ENCODE peak calls at places on chromosomes 13 and 19, in five cellular contexts. One of them, this sample, is unnamed.

GRCh38 chr19:48558018-48558684 is 6.2 kb downstream of the SULT2B1 start:
- DNase-seq in IMR-90: peak
- DNase-seq in neuronal stem cell: no peak
- DNase-seq in H9: peak
- DNase-seq in trophoblast cell: peak
- DNase-seq in this sample: peak

GRCh38 chr19:52991484-52991883 is 22.2 kb upstream of the ERVV-1 start:
- DNase-seq in IMR-90: peak
- DNase-seq in neuronal stem cell: no peak
- DNase-seq in H9: no peak
- DNase-seq in trophoblast cell: peak
- DNase-seq in this sample: peak

GRCh38 chr13:100461309-100462035 is 127.1 kb downstream of the GGACT start:
- DNase-seq in IMR-90: peak
- DNase-seq in neuronal stem cell: peak
- DNase-seq in H9: no peak
- DNase-seq in trophoblast cell: no peak
- DNase-seq in this sample: peak

GRCh38 chr19:30444253-30444671 is 72.1 kb downstream of the ZNF536 start:
- DNase-seq in IMR-90: no peak
- DNase-seq in neuronal stem cell: no peak
- DNase-seq in H9: no peak
- DNase-seq in trophoblast cell: no peak
- DNase-seq in this sample: no peak

GRCh38 chr13:60169239-60170031 is 5.7 kb upstream of the DIAPH3 start:
- DNase-seq in IMR-90: no peak
- DNase-seq in neuronal stem cell: no peak
- DNase-seq in H9: no peak
- DNase-seq in trophoblast cell: no peak
- DNase-seq in this sample: no peak

GRCh38 chr19:42634409-42635232 is 39.9 kb upstream of the CEACAM8 start:
- DNase-seq in IMR-90: peak
- DNase-seq in neuronal stem cell: no peak
- DNase-seq in H9: no peak
- DNase-seq in trophoblast cell: peak
- DNase-seq in this sample: no peak

GRCh38 chr13:40812724-40813445 is 23.5 kb downstream of the SLC25A15 start:
- DNase-seq in IMR-90: peak
- DNase-seq in neuronal stem cell: no peak
- DNase-seq in H9: no peak
- DNase-seq in trophoblast cell: no peak
- DNase-seq in this sample: peak

GRCh38 chr13:45446181-45446580 is 18.6 kb upstream of the COG3 start:
- DNase-seq in IMR-90: peak
- DNase-seq in neuronal stem cell: no peak
- DNase-seq in H9: no peak
- DNase-seq in trophoblast cell: peak
- DNase-seq in this sample: no peak

GRCh38 chr13:51799261-51799660 is 4.7 kb downstream of the DHRS12 start:
- DNase-seq in IMR-90: no peak
- DNase-seq in neuronal stem cell: no peak
- DNase-seq in H9: no peak
- DNase-seq in trophoblast cell: no peak
- DNase-seq in this sample: no peak

GRCh38 chr19:50794074-50794777 is 4.0 kb downstream of the ACP4 start:
- DNase-seq in IMR-90: no peak
- DNase-seq in neuronal stem cell: no peak
- DNase-seq in H9: no peak
- DNase-seq in trophoblast cell: no peak
- DNase-seq in this sample: no peak

GRCh38 chr13:23993439-23993980 is 96.2 kb upstream of the C1QTNF9B start:
- DNase-seq in IMR-90: peak
- DNase-seq in neuronal stem cell: no peak
- DNase-seq in H9: no peak
- DNase-seq in trophoblast cell: no peak
- DNase-seq in this sample: no peak

GRCh38 chr13:89686171-89686570 is 1661.3 kb upstream of the MIR17HG start:
- DNase-seq in IMR-90: no peak
- DNase-seq in neuronal stem cell: no peak
- DNase-seq in H9: no peak
- DNase-seq in trophoblast cell: peak
- DNase-seq in this sample: no peak

GRCh38 chr19:22545751-22546150 is 88.4 kb upstream of the ZNF492 start:
- DNase-seq in IMR-90: no peak
- DNase-seq in neuronal stem cell: no peak
- DNase-seq in H9: no peak
- DNase-seq in trophoblast cell: peak
- DNase-seq in this sample: no peak

GRCh38 chr19:10289167-10289835 is 451 bp upstream of the ICAM5 start:
- DNase-seq in IMR-90: peak
- DNase-seq in neuronal stem cell: no peak
- DNase-seq in H9: peak
- DNase-seq in trophoblast cell: peak
- DNase-seq in this sample: peak

DNA sequence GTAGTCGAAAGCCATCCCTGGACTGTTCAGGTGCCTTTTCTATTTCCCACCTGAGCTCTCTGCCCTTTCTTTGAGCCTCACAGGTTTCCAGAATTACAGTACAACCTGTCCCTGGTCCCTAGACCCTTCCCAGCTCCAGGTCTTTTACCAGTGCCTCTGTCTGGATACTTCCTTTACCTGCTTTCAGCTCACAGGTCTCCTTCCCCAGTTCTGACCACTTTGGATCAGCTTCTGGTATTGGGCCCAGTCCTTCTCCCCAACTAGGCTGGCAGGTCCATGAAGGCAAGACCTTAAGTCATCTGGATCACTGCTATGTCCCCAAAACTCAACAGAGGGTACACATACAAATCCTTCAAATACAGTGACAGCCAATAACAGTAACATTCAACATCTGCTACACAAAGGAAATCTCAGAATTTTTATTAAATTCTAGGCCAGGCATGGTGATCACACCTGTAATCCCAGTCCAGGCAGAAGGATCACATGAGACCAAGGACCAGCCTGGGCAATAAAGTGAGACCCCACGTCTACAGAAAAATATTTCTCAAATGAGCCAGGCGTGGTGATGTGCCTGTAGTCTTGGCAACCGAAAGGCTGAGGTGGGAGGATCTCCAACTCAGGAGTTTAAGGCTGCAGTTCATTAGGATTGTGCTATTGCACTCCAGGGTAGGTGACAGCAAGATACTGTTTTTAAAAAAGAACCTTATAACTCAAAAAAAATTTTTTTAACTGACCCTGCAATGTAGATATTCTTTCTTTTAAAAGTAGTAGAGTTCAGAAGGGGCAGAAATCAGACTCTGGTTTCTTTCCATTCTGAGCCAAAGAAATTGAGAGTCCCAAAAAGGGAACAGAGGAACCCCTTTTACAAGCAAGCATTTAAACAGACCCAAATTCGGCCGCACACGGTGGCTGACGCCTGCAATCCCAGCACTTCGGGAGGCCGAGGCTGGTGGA is 1.3 kb downstream of the RPS16 start:
- DNase-seq in IMR-90: no peak
- DNase-seq in neuronal stem cell: no peak
- DNase-seq in H9: no peak
- DNase-seq in trophoblast cell: no peak
- DNase-seq in this sample: peak
- H3K27ac ChIP-seq in IMR-90: no peak
- H3K27ac ChIP-seq in neuronal stem cell: no peak
- H3K27ac ChIP-seq in H9: peak
- H3K27ac ChIP-seq in trophoblast cell: no peak
- H3K27ac ChIP-seq in this sample: no peak

DNA sequence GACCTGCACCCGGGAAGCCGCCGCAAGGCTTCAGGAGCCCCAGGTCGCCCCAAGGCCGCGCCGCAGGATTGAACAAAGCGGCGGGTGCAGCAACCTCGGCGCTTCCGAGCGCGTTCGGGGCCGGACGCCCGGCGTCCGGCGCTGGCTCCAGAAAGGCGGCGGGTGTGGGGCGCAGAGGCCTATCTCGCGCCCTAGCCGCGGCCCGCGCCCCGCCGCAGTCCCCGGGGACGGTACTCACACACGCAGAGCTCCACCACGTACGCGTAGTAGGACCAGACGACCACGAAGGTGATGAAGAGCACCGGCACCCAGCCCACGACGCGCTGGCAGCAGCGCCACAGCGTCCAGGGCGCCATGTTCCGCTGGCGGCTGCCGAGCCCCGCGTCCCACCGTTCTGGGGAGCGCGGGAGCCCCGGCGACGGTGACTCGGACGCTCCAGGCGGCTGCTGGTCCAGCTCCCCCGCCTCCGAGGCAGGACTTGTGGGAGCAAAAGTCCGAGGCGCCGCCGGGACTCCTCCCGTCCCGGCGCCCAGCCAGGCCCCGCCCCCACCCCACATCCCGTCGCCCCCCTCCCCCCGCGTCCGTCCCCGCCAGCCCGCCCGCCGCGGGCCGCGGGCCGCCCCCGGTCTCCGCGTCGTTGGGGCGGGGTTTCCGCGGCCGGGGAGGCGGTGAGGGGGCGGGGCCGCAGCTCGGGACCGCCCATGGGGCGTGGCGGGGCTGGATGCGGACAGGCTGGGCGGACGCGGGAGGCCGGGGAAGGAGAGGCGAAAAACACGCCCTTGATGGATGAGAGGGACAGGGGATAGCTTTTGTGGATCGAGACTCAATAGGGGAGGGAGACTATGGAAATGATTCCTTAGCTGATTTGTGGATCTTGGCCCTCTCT is at the start of gene ZDHHC20:
- DNase-seq in IMR-90: peak
- DNase-seq in neuronal stem cell: peak
- DNase-seq in H9: peak
- DNase-seq in trophoblast cell: peak
- DNase-seq in this sample: peak
- H3K14ac ChIP-seq in IMR-90: peak
- H3K14ac ChIP-seq in neuronal stem cell: peak
- H3K14ac ChIP-seq in H9: peak
- H3K14ac ChIP-seq in trophoblast cell: peak
- H3K14ac ChIP-seq in this sample: peak

DNA sequence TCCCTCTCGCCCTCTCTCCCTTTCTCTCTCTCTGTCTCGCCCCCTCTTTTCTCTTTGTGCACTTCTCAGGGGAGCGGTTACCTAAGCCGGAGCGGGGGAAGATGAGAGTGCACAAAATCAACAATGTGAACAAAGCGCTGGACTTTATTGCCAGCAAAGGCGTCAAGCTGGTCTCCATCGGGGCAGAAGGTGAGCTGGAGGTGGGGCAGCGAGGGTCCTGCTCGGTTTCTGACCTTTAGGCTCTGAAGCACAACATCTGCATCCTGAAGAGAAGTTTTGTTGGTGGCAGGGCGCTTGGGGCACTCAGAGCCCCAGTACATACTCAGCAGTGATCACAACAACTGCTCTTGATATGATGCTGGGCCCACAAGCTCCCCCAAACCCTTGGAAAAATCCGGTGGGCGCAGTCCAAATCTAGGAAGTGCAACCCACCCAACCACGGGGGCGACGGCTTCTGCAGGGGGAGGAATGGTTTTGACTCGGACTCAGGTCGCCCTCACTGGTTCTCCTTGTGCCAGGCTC is 43.3 kb downstream of the CAPN12 start:
- DNase-seq in IMR-90: no peak
- DNase-seq in neuronal stem cell: no peak
- DNase-seq in H9: no peak
- DNase-seq in trophoblast cell: no peak
- DNase-seq in this sample: no peak
- H3K27ac ChIP-seq in IMR-90: peak
- H3K27ac ChIP-seq in neuronal stem cell: no peak
- H3K27ac ChIP-seq in H9: no peak
- H3K27ac ChIP-seq in trophoblast cell: no peak
- H3K27ac ChIP-seq in this sample: peak

DNA sequence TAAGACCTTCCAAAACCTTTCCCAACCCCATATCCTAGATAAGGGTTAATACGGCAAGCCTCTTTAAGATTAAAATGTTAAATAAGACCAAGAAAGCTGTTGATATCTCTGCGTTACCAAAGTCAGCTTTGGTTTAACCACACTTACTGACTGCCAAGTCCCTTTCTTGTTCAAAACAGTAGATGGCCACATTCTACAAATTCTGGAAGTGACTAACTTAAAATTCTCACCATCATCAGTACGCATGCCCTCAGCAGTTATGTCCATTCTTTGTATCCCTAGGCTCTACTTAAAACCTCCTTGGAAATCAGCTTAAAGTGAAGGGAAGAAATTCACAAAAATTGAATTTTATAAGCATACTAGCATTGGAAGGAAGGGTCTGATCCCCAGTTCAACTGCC is 23.6 kb downstream of the SOHLH2 start:
- DNase-seq in IMR-90: no peak
- DNase-seq in neuronal stem cell: no peak
- DNase-seq in H9: no peak
- DNase-seq in trophoblast cell: peak
- DNase-seq in this sample: no peak
- H3K14ac ChIP-seq in IMR-90: no peak
- H3K14ac ChIP-seq in neuronal stem cell: no peak
- H3K14ac ChIP-seq in H9: no peak
- H3K14ac ChIP-seq in trophoblast cell: no peak
- H3K14ac ChIP-seq in this sample: no peak

GRCh38 chr19:16899566-16900075 is 10.8 kb downstream of the F2RL3 start:
- DNase-seq in IMR-90: no peak
- DNase-seq in neuronal stem cell: no peak
- DNase-seq in H9: peak
- DNase-seq in trophoblast cell: peak
- DNase-seq in this sample: peak
- H3K27ac ChIP-seq in IMR-90: no peak
- H3K27ac ChIP-seq in neuronal stem cell: no peak
- H3K27ac ChIP-seq in H9: no peak
- H3K27ac ChIP-seq in trophoblast cell: no peak
- H3K27ac ChIP-seq in this sample: no peak

GRCh38 chr19:1704339-1704738 is 49.0 kb upstream of the ONECUT3 start:
- DNase-seq in IMR-90: no peak
- DNase-seq in neuronal stem cell: no peak
- DNase-seq in H9: no peak
- DNase-seq in trophoblast cell: no peak
- DNase-seq in this sample: no peak
- H3K14ac ChIP-seq in IMR-90: no peak
- H3K14ac ChIP-seq in neuronal stem cell: no peak
- H3K14ac ChIP-seq in H9: no peak
- H3K14ac ChIP-seq in trophoblast cell: no peak
- H3K14ac ChIP-seq in this sample: no peak

GRCh38 chr19:1577929-1578618 is 9.9 kb upstream of the MEX3D start:
- DNase-seq in IMR-90: no peak
- DNase-seq in neuronal stem cell: no peak
- DNase-seq in H9: no peak
- DNase-seq in trophoblast cell: no peak
- DNase-seq in this sample: no peak
- H3K27ac ChIP-seq in IMR-90: no peak
- H3K27ac ChIP-seq in neuronal stem cell: no peak
- H3K27ac ChIP-seq in H9: no peak
- H3K27ac ChIP-seq in trophoblast cell: no peak
- H3K27ac ChIP-seq in this sample: no peak

This sample was measured in mesenchymal stem cell.